ENCODE peak calls at places on chromosomes 12 and 14, in five cellular contexts. One of them, this sample, is unnamed.

GRCh38 chr14:71289536-71289935 is 382.3 kb downstream of the PCNX1 start:
- DNase-seq in hepatocyte: no peak
- DNase-seq in heart right ventricle: no peak
- DNase-seq in psoas muscle: no peak
- DNase-seq in pancreas: no peak
- DNase-seq in this sample: no peak

GRCh38 chr12:92745874-92746553 is 43.2 kb downstream of the PLEKHG7 start:
- DNase-seq in hepatocyte: peak; percentile 23
- DNase-seq in heart right ventricle: peak; percentile 86
- DNase-seq in psoas muscle: peak; percentile 92
- DNase-seq in pancreas: peak; percentile 32
- DNase-seq in this sample: no peak

GRCh38 chr12:2501464-2502181 is 293.1 kb upstream of the FKBP4 start:
- DNase-seq in hepatocyte: no peak
- DNase-seq in heart right ventricle: peak; percentile 69
- DNase-seq in psoas muscle: no peak
- DNase-seq in pancreas: no peak
- DNase-seq in this sample: no peak

GRCh38 chr14:23301288-23301968 is 1.2 kb downstream of the PPP1R3E start:
- DNase-seq in hepatocyte: peak; percentile 100
- DNase-seq in heart right ventricle: peak; percentile 97
- DNase-seq in psoas muscle: peak; percentile 99
- DNase-seq in pancreas: peak; percentile 99
- DNase-seq in this sample: peak; percentile 95

GRCh38 chr12:9674226-9674590 is 4.7 kb downstream of the CLEC2D start:
- DNase-seq in hepatocyte: no peak
- DNase-seq in heart right ventricle: no peak
- DNase-seq in psoas muscle: no peak
- DNase-seq in pancreas: no peak
- DNase-seq in this sample: no peak

GRCh38 chr14:98173291-98173690 is 1098.7 kb downstream of the BCL11B start:
- DNase-seq in hepatocyte: no peak
- DNase-seq in heart right ventricle: no peak
- DNase-seq in psoas muscle: no peak
- DNase-seq in pancreas: no peak
- DNase-seq in this sample: no peak

GRCh38 chr14:53032161-53032803 is 81.4 kb upstream of the FERMT2 start:
- DNase-seq in hepatocyte: no peak
- DNase-seq in heart right ventricle: peak; percentile 43
- DNase-seq in psoas muscle: no peak
- DNase-seq in pancreas: peak; percentile 45
- DNase-seq in this sample: peak; percentile 89

GRCh38 chr14:103398427-103399195 is 13.4 kb downstream of the MARK3 start:
- DNase-seq in hepatocyte: no peak
- DNase-seq in heart right ventricle: no peak
- DNase-seq in psoas muscle: no peak
- DNase-seq in pancreas: no peak
- DNase-seq in this sample: no peak

GRCh38 chr12:114381177-114381576 is 24.8 kb downstream of the TBX5 start:
- DNase-seq in hepatocyte: no peak
- DNase-seq in heart right ventricle: peak; percentile 44
- DNase-seq in psoas muscle: no peak
- DNase-seq in pancreas: no peak
- DNase-seq in this sample: no peak

GRCh38 chr14:52314521-52315354 is 626 bp downstream of the PTGER2 start:
- DNase-seq in hepatocyte: peak; percentile 30
- DNase-seq in heart right ventricle: no peak
- DNase-seq in psoas muscle: peak; percentile 61
- DNase-seq in pancreas: no peak
- DNase-seq in this sample: no peak

GRCh38 chr14:35821546-35822411 is 4.4 kb upstream of the BRMS1L start:
- DNase-seq in hepatocyte: no peak
- DNase-seq in heart right ventricle: no peak
- DNase-seq in psoas muscle: no peak
- DNase-seq in pancreas: no peak
- DNase-seq in this sample: peak; percentile 64

GRCh38 chr12:93183940-93184663 is 193.6 kb upstream of the NUDT4 start:
- DNase-seq in hepatocyte: no peak
- DNase-seq in heart right ventricle: peak; percentile 65
- DNase-seq in psoas muscle: peak; percentile 60
- DNase-seq in pancreas: no peak
- DNase-seq in this sample: no peak

GRCh38 chr12:62907067-62907466 is 27.9 kb downstream of the PPM1H start:
- DNase-seq in hepatocyte: no peak
- DNase-seq in heart right ventricle: no peak
- DNase-seq in psoas muscle: no peak
- DNase-seq in pancreas: no peak
- DNase-seq in this sample: no peak
- H3K4me1 ChIP-seq in hepatocyte: no peaks in the 10 kb centered on the region
- H3K4me1 ChIP-seq in heart right ventricle: peaks cover 12% of the 10 kb centered on the region
- H3K4me1 ChIP-seq in psoas muscle: no peaks in the 10 kb centered on the region
- H3K4me1 ChIP-seq in pancreas: no peaks in the 10 kb centered on the region
- H3K4me1 ChIP-seq in this sample: peaks cover 3% of the 10 kb centered on the region

GRCh38 chr14:104795468-104795780 is at the start of gene AKT1:
- DNase-seq in hepatocyte: no peak
- DNase-seq in heart right ventricle: no peak
- DNase-seq in psoas muscle: no peak
- DNase-seq in pancreas: no peak
- DNase-seq in this sample: no peak
- H3K4me3 ChIP-seq in hepatocyte: peak within 1 kb of the TSS; percentile 52
- H3K4me3 ChIP-seq in heart right ventricle: peak within 1 kb of the TSS; percentile 71
- H3K4me3 ChIP-seq in psoas muscle: peak within 1 kb of the TSS; percentile 72
- H3K4me3 ChIP-seq in pancreas: peak within 1 kb of the TSS; percentile 67
- H3K4me3 ChIP-seq in this sample: peak within 1 kb of the TSS; percentile 60

GRCh38 chr14:91170504-91171121 is 56.7 kb downstream of the DGLUCY start:
- DNase-seq in hepatocyte: no peak
- DNase-seq in heart right ventricle: no peak
- DNase-seq in psoas muscle: peak; percentile 83
- DNase-seq in pancreas: no peak
- DNase-seq in this sample: no peak
- H3K36me3 ChIP-seq in hepatocyte: no peaks in the 10 kb centered on the region
- H3K36me3 ChIP-seq in heart right ventricle: peaks cover 84% of the 10 kb centered on the region
- H3K36me3 ChIP-seq in psoas muscle: peaks cover 2% of the 10 kb centered on the region
- H3K36me3 ChIP-seq in pancreas: peaks cover 27% of the 10 kb centered on the region
- H3K36me3 ChIP-seq in this sample: peaks cover 11% of the 10 kb centered on the region

GRCh38 chr14:92724516-92725340 is 23.7 kb downstream of the LGMN start:
- DNase-seq in hepatocyte: peak; percentile 53
- DNase-seq in heart right ventricle: peak; percentile 45
- DNase-seq in psoas muscle: no peak
- DNase-seq in pancreas: no peak
- DNase-seq in this sample: no peak
- H3K4me1 ChIP-seq in hepatocyte: peaks cover 14% of the 10 kb centered on the region
- H3K4me1 ChIP-seq in heart right ventricle: peaks cover 30% of the 10 kb centered on the region
- H3K4me1 ChIP-seq in psoas muscle: peaks cover 8% of the 10 kb centered on the region
- H3K4me1 ChIP-seq in pancreas: no peaks in the 10 kb centered on the region
- H3K4me1 ChIP-seq in this sample: no peaks in the 10 kb centered on the region

DNA sequence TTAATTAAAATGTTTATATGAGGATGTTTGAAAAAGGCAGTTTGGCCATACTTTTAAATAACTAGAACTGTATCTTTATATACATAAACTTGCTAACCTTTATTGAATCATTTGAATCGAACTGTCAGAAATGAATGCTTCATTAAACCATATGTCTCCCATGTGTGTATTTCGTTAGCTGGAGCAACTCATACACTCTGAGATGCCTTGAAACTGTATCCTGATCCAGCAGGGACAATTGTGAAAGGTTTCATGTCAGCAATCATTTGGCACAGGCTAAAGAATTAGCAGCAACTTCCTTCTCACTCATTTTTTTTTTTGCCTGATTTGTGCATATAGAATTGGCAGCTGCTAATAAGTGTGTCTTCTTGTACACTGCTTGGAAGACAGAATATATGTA is 109.9 kb downstream of the NAV3 start:
- DNase-seq in hepatocyte: no peak
- DNase-seq in heart right ventricle: no peak
- DNase-seq in psoas muscle: no peak
- DNase-seq in pancreas: no peak
- DNase-seq in this sample: no peak
- H3K4me3 ChIP-seq in hepatocyte: no peak overlapping the region
- H3K4me3 ChIP-seq in heart right ventricle: no peak overlapping the region
- H3K4me3 ChIP-seq in psoas muscle: no peak overlapping the region
- H3K4me3 ChIP-seq in pancreas: no peak overlapping the region
- H3K4me3 ChIP-seq in this sample: no peak overlapping the region

DNA sequence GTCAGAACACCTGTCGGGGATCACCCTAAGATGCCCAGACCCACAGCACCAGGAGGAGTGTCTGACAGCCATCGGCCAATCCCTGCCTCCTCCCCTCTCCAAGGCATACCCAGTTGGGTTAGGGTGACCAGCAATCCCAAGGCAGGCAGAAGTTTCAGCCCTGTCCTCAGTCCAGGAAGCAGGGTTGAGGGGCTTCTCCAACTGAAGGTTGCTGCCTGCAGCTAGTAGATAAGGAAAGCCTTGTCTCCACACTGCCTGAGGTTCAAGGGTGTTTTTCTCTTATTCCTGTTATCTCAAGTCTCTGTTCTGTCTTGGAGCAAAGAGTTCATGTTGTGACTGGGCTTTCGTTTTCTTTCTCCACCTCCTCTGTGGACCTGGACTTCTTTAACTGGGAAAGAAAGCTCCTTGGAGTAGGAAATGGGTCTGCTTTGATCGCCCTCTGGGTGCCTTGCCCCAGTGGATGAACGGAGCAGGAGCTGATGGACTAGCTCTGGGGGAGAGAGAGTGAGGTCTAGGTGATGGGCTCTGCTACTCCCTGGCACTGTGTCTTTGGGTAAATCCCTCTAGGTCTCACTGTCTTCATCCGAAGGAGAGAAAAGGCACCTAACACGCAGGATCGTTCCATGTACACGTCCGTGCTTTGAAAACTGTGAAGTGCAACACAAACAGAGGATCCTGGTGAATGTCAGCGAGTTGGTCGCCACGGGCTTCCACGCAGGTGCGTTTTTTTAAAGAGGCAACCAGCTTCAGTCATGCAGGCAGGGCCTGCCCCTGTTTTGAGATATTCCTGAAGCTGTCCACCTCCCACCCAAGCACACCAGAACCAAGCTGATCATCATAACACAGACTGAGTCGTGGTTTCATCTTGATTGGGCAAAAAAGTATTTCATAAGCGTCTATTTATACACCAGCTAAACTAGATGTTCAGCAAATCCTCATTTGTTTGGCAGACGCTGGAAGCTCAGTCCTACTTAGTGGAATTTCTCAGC is 52.5 kb upstream of the FOXN3 start:
- DNase-seq in hepatocyte: no peak
- DNase-seq in heart right ventricle: no peak
- DNase-seq in psoas muscle: no peak
- DNase-seq in pancreas: no peak
- DNase-seq in this sample: no peak
- H3K36me3 ChIP-seq in hepatocyte: no peaks in the 10 kb centered on the region
- H3K36me3 ChIP-seq in heart right ventricle: no peaks in the 10 kb centered on the region
- H3K36me3 ChIP-seq in psoas muscle: no peaks in the 10 kb centered on the region
- H3K36me3 ChIP-seq in pancreas: no peaks in the 10 kb centered on the region
- H3K36me3 ChIP-seq in this sample: no peaks in the 10 kb centered on the region

This sample was measured in HAP-1.